ENCODE peak calls at places on chromosomes 3 and 15, in ten cellular contexts. M is left colon; X is C1 segment of cervical spinal cord; C is GM13977; S is HepG2; I is activated CD4-positive, alpha-beta T cell treated with anti-CD3 and anti-CD28 coated beads, Interleukin-2, amount 50 U/mL, for 1 hour; D is RPMI7951; T is head of caudate nucleus; U is HEK293T; P is NCI-H1105. V is an unnamed sample.

GRCh38 chr3:99637381-99638111 is 848 bp upstream of the COL8A1 start:
- DNase-seq in X (no peak), T (peak), C (no peak), I (no peak), U (peak), P (no peak), D (peak), M (no peak), S (no peak), V (no peak)

GRCh38 chr15:48458876-48459275 is 127.6 kb downstream of the DUT start:
- DNase-seq in D (peak), T (no peak), I (no peak), U (no peak), C (no peak), X (no peak), S (no peak), M (no peak), P (no peak), V (no peak)

GRCh38 chr15:51829360-51830278 is at the start of gene TMOD3:
- DNase-seq in S (peak), I (peak), C (peak), D (peak), U (peak), T (peak), M (peak), X (peak), P (peak), V (peak)

GRCh38 chr3:114902691-114903101 is 244.4 kb downstream of the ZBTB20 start:
- DNase-seq in X (no peak), U (no peak), D (no peak), M (no peak), C (no peak), S (peak), I (no peak), P (no peak), T (no peak), V (no peak)

GRCh38 chr3:119899178-119899511 is 117.2 kb downstream of the NR1I2 start:
- DNase-seq in X (no peak), I (no peak), M (no peak), D (no peak), U (no peak), P (no peak), C (no peak), T (no peak), S (no peak), V (no peak)

GRCh38 chr15:67036775-67037555 is 28.4 kb upstream of the SMAD3 start:
- DNase-seq in X (no peak), I (no peak), M (no peak), U (no peak), C (peak), S (no peak), D (peak), P (no peak), T (no peak), V (no peak)

GRCh38 chr3:17726313-17726712 is 16.1 kb downstream of the TBC1D5 start:
- DNase-seq in S (no peak), T (no peak), X (no peak), D (no peak), I (no peak), P (no peak), M (no peak), U (no peak), C (no peak), V (no peak)

GRCh38 chr15:43473885-43474284 is 19.1 kb downstream of the TP53BP1 start:
- DNase-seq in D (no peak), P (no peak), C (no peak), S (no peak), I (no peak), U (no peak), M (no peak), T (no peak), X (no peak), V (no peak)

GRCh38 chr3:133797396-133798105 is 8.1 kb upstream of the SRPRB start:
- DNase-seq in S (no peak), U (no peak), M (no peak), T (no peak), C (no peak), P (no peak), X (no peak), I (no peak), D (no peak), V (no peak)

GRCh38 chr15:100687532-100688215 is 85.3 kb downstream of the ASB7 start:
- DNase-seq in P (no peak), C (no peak), X (no peak), S (no peak), T (no peak), D (peak), U (no peak), I (no peak), M (no peak), V (no peak)

GRCh38 chr3:46674031-46674592 is 19.4 kb downstream of the ALS2CL start:
- DNase-seq in U (peak), I (no peak), T (no peak), D (no peak), P (no peak), M (peak), S (peak), X (no peak), C (no peak), V (no peak)

GRCh38 chr3:184474907-184475306 is 86.7 kb upstream of the EPHB3 start:
- DNase-seq in D (no peak), I (no peak), P (no peak), U (no peak), S (no peak), M (no peak), T (no peak), X (no peak), C (no peak), V (no peak)

GRCh38 chr3:116051040-116051439 is 394.2 kb downstream of the LSAMP start:
- DNase-seq in M (no peak), C (no peak), U (no peak), I (no peak), D (no peak), X (no peak), P (no peak), T (no peak), S (no peak), V (peak)

GRCh38 chr3:48016336-48016973 is at the start of gene MAP4:
- DNase-seq in C (no peak), D (peak), I (no peak), M (no peak), U (no peak), T (no peak), P (no peak), X (no peak), S (no peak), V (peak)

V was measured in cerebellum.